ENCODE peak calls at places on chromosome 20, in five cellular contexts. B, X, F, Q and W are unnamed samples.

GRCh38 chr20:48624315-48625020 is 203.3 kb downstream of the PREX1 start:
- DNase-seq in B (no peak), X (no peak), F (no peak), Q (no peak), W (no peak)

GRCh38 chr20:55333798-55334197 is 671.5 kb downstream of the CBLN4 start:
- DNase-seq in B (no peak), X (no peak), F (no peak), Q (no peak), W (no peak)

GRCh38 chr20:16528078-16528477 is 45.2 kb downstream of the KIF16B start:
- DNase-seq in B (peak), X (peak), F (peak), Q (peak), W (peak)

GRCh38 chr20:39885975-39886649 is 802.9 kb downstream of the MAFB start:
- DNase-seq in B (peak), X (peak), F (peak), Q (peak), W (peak)

GRCh38 chr20:3312940-3313656 is 74.1 kb upstream of the SLC4A11 start:
- DNase-seq in B (peak), X (no peak), F (peak), Q (peak), W (peak)

GRCh38 chr20:49725694-49726093 is 12.0 kb upstream of the B4GALT5 start:
- DNase-seq in B (no peak), X (no peak), F (no peak), Q (no peak), W (no peak)

GRCh38 chr20:16020971-16021370 is 552.3 kb downstream of the KIF16B start:
- DNase-seq in B (peak), X (no peak), F (no peak), Q (no peak), W (no peak)

GRCh38 chr20:37516697-37517370 is 4.2 kb upstream of the NNAT start:
- DNase-seq in B (peak), X (no peak), F (peak), Q (peak), W (no peak)

GRCh38 chr20:17652411-17652810 is 29.6 kb downstream of the RRBP1 start:
- DNase-seq in B (no peak), X (peak), F (no peak), Q (no peak), W (no peak)

GRCh38 chr20:30963591-30963990 is 293.9 kb upstream of the DEFB115 start:
- DNase-seq in B (no peak), X (no peak), F (no peak), Q (no peak), W (no peak)

GRCh38 chr20:1813101-1813529 is 82.1 kb upstream of the SIRPA start:
- DNase-seq in B (peak), X (peak), F (no peak), Q (peak), W (peak)

GRCh38 chr20:19815553-19815991 is 57.5 kb downstream of the RIN2 start:
- DNase-seq in B (peak), X (no peak), F (peak), Q (peak), W (peak)

GRCh38 chr20:9110365-9110764 is 41.5 kb downstream of the PLCB4 start:
- DNase-seq in B (peak), X (no peak), F (no peak), Q (no peak), W (no peak)

GRCh38 chr20:9200196-9200595 is 131.3 kb downstream of the PLCB4 start:
- DNase-seq in B (peak), X (no peak), F (no peak), Q (peak), W (no peak)

GRCh38 chr20:56829788-56830385 is 200.8 kb downstream of the TFAP2C start:
- DNase-seq in B (no peak), X (no peak), F (peak), Q (no peak), W (no peak)

GRCh38 chr20:6008254-6008653 is 45.6 kb downstream of the LRRN4 start:
- DNase-seq in B (peak), X (peak), F (peak), Q (peak), W (peak)

GRCh38 chr20:528923-529594 is 14.5 kb downstream of the CSNK2A1 start:
- DNase-seq in B (peak), X (no peak), F (no peak), Q (peak), W (peak)

GRCh38 chr20:5474646-5475550 is 158.1 kb upstream of the PROKR2 start:
- DNase-seq in B (no peak), X (no peak), F (no peak), Q (no peak), W (no peak)

GRCh38 chr20:22719250-22719649 is 134.9 kb upstream of the FOXA2 start:
- DNase-seq in B (no peak), X (no peak), F (peak), Q (no peak), W (no peak)

GRCh38 chr20:44089987-44090674 is 96.9 kb downstream of the JPH2 start:
- DNase-seq in B (peak), X (no peak), F (peak), Q (peak), W (no peak)

GRCh38 chr20:56443654-56444540 is 24.5 kb upstream of the RTF2 start:
- DNase-seq in B (peak), X (peak), F (no peak), Q (peak), W (no peak)

GRCh38 chr20:56433880-56434255 is 21.8 kb downstream of the CASS4 start:
- DNase-seq in B (peak), X (no peak), F (no peak), Q (peak), W (no peak)

GRCh38 chr20:60863548-60863947 is 388.5 kb upstream of the CDH4 start:
- DNase-seq in B (no peak), X (no peak), F (no peak), Q (no peak), W (no peak)

GRCh38 chr20:43915209-43916072 is 789 bp downstream of the TOX2 start:
- DNase-seq in B (peak), X (no peak), F (peak), Q (peak), W (no peak)

GRCh38 chr20:47054945-47055344 is 160.3 kb downstream of the EYA2 start:
- DNase-seq in B (no peak), X (no peak), F (no peak), Q (no peak), W (no peak)

GRCh38 chr20:13200767-13201500 is 20.1 kb upstream of the ISM1 start:
- DNase-seq in B (no peak), X (no peak), F (no peak), Q (no peak), W (no peak)

DNA sequence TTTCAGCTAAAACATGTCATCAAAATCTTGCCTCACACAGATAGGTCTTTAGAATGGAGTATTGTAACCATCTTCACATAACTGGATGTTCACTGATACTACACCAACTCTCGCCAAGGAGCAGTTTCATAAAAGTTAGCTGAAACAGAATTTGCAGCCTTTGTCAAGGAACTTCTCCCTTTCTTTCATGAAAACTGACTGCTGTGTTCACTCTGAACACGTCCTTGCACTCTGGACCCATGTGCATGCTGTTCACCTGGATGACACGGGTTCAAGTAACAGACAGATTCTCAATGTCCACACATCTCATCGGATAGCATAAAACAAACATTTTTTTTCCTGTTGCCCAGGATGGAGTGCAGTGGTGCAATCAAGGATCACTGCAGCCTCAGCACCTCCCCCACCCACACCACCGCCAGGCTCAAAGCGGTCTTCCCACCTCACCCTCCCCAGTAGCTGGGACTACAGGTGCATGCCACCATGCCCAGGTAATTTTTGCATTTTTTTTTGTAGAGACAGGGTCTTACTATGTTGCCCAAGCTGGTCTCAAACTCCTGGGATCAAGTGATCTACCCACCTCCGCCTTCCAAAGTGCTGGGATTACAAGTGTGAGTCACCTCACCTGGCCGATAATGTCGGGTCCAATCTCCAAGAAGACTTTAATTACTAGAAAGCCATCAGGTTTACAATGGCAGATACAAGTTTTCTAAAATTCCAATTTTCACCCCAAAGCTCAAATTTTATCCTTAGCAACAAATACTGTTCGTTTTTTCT is 9.4 kb downstream of the DIDO1 start:
- DNase-seq in B (no peak), X (no peak), F (no peak), Q (no peak), W (no peak)
- H3K4me3 ChIP-seq in B (no peak), X (no peak), F (no peak), Q (no peak), W (no peak)

GRCh38 chr20:35408270-35408669 is 3.5 kb downstream of the UQCC1 start:
- DNase-seq in B (no peak), X (no peak), F (no peak), Q (no peak), W (no peak)

GRCh38 chr20:35405775-35406174 is 6.0 kb downstream of the UQCC1 start:
- DNase-seq in B (no peak), X (no peak), F (no peak), Q (no peak), W (no peak)

GRCh38 chr20:35404614-35405259 is 7.0 kb downstream of the UQCC1 start:
- DNase-seq in B (no peak), X (no peak), F (no peak), Q (no peak), W (no peak)

GRCh38 chr20:35409542-35409941 is 2.2 kb downstream of the UQCC1 start:
- DNase-seq in B (no peak), X (no peak), F (no peak), Q (no peak), W (no peak)

GRCh38 chr20:35410613-35411012 is 1.2 kb downstream of the UQCC1 start:
- DNase-seq in B (no peak), X (no peak), F (no peak), Q (no peak), W (no peak)
- H3K4me3 ChIP-seq in B (peak), X (no peak), F (peak), Q (peak), W (peak)

GRCh38 chr20:62014889-62015375 is 50.7 kb downstream of the TAF4 start:
- DNase-seq in B (no peak), X (peak), F (no peak), Q (no peak), W (no peak)
- H3K4me3 ChIP-seq in B (no peak), X (no peak), F (no peak), Q (no peak), W (no peak)

DNA sequence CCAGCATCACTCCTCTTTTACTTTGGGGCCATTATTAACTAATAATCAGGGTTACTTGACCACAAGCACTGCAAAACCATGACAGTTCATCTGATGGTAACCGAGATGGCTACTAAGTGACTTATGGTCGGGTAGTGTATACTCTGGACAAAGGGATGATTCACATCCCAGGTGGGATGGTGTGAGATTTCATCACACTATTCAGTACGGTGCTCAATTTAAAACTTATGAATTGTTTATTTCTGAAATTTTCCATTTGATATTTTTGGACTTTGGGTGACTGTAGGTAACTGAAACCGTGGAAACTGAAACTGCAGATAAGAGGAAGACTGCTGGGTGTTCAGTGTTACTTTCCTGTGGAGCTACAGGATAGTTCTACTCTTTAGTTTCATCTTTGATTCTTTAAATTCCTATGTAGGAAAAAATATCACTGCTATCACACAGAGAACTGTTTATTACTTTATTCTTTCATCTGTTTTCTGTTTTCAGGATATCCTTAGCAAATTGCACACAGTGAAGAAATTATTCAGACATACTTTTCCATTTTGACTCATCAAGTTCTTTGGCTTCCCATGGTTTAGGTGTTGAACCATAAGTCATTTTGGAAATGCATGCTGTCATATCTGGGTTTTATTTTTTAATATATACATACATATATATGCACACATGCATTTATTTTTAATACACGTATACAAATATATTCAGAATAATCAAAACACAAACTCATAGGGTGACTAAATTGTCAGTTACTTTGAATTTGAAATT is 59.1 kb upstream of the C20orf144 start:
- DNase-seq in B (no peak), X (no peak), F (no peak), Q (no peak), W (no peak)
- H3K4me3 ChIP-seq in B (no peak), X (no peak), F (no peak), Q (no peak), W (no peak)

GRCh38 chr20:51729771-51730170 is 38.4 kb downstream of the ATP9A start:
- DNase-seq in B (no peak), X (no peak), F (no peak), Q (no peak), W (no peak)

GRCh38 chr20:51731771-51732453 is 36.3 kb downstream of the ATP9A start:
- DNase-seq in B (peak), X (peak), F (peak), Q (peak), W (no peak)

GRCh38 chr20:51733070-51733469 is 35.1 kb downstream of the ATP9A start:
- DNase-seq in B (no peak), X (no peak), F (no peak), Q (no peak), W (no peak)

GRCh38 chr20:51734876-51735499 is 33.2 kb downstream of the ATP9A start:
- DNase-seq in B (no peak), X (no peak), F (no peak), Q (no peak), W (no peak)

GRCh38 chr20:51732454-51732791 is 35.8 kb downstream of the ATP9A start:
- DNase-seq in B (peak), X (no peak), F (peak), Q (peak), W (no peak)
- H3K4me3 ChIP-seq in B (peak), X (peak), F (no peak), Q (no peak), W (no peak)

DNA sequence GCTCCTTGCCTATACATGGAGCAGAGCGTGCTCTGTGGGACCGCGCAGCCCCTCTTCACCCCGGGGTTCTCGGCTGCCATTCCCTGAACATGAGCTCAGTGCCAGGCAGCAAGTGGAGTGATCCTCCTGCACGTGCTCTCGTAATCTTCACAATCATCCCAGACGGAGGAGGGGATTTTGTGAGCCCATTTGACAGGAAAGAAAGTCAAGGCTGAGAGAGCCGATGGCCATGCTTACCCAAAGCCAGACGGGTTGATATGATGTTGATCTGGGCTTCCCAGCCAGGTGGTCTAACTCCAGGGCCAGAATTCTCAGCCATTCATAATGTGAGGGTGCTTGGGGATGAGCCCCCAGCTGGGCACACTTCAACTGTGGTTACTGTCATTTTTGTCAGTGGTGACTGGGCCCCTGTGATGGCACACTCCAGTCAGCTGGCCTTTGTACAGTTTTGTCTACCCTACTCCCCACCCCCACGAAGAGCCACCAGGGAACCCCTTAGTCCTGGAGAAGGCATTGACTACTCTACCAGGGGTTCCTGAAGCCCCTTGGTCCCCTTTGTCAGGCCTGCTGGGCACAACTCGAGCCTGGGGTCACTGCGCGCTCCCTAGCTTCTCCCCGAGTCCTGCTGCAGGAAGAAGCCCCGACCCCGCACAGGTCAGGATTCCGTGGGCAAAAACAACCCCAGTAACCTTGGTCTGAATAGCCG is 1.5 kb downstream of the APCDD1L start:
- DNase-seq in B (no peak), X (no peak), F (no peak), Q (no peak), W (no peak)
- H3K4me3 ChIP-seq in B (no peak), X (no peak), F (no peak), Q (no peak), W (peak)

DNA sequence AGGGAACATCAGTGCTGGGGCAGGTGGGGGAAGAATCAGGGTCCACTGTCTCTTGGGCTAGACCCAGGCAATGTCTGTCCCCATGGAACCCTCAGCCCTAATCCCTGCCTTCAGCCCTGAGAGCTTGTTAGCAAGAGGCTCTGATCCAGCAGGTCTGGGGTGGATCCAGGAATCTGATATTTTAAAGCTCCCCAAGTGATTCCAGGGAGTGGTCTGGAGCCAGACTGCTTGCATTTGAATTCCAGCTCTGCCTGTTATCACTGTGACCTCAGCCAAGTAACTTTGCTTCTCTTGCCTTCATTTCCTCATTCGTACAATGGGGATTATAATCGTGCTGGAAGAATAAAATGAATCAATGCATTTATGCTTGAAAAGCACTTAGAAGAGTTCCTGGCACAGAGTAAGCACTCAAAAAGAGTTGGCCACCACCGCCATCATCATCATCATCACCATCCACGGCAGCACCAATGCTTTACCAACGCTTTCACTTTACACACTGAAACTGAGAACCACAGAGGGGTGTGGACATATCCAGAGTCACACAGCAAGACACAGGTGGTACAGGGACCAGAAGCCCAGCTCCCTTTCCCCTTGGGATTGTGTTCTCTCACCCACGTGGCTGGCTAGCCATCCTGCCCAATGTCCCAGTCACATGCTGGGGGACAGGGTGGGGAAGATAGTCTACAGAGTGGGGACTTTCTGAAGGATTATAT is 75.7 kb upstream of the RALY start:
- DNase-seq in B (no peak), X (no peak), F (no peak), Q (no peak), W (no peak)
- H3K4me3 ChIP-seq in B (no peak), X (no peak), F (no peak), Q (no peak), W (no peak)

DNA sequence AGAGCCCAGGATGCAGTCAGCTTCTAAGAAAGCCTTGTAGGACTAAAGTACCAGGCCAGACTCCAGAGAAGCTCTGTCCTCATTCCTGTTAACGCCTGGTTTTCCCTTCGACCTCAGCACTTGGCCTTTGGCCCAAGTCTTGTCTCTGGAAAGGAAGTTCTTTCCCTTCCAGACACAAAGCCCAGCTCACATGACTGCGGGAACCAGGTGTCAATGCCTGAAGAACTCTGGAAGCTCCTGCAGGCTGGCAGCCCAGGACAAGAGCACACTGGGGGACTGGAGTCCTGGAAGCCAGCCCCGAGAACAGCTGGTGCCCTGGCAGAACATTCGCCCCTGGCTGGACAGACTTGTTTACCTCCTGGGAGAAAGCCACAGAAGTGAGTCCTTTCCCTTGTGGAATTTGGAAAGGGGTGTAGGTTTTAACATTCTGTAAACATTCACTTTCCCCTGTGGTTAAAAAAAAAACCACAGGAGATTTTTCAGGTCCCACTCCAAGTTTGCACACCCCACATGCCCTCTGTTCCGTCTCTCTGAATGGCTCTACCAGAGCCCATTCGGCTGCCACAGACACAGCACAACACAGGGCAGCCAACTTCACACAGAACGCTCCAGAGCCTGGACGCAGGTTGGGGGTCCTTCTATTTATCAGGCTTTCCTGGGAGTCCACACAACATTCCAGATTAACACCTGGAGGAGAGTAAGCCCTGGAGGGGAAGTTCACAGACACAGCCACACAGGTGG is 18.1 kb downstream of the ACSS1 start:
- DNase-seq in B (peak), X (peak), F (peak), Q (peak), W (no peak)
- H3K4me3 ChIP-seq in B (peak), X (no peak), F (no peak), Q (no peak), W (no peak)